ENCODE peak calls at places on chromosomes 7 and 10, in ten cellular contexts. L is heart left ventricle, Q is H9, K is RWPE1, O is left lung, R is foreskin keratinocyte, Z is mesendoderm, U is astrocyte, Y is brain microvascular endothelial cell, X is endodermal cell. B is an unnamed sample.

GRCh38 chr10:45000138-45000763 is 472 bp upstream of the ZNF22 start:
- DNase-seq in L (peak), Q (no peak), K (no peak), O (no peak), R (no peak), Z (peak), U (peak), Y (peak), X (peak), B (no peak)

GRCh38 chr7:7554021-7554432 is 12.7 kb upstream of the MIOS start:
- DNase-seq in L (no peak), Q (no peak), K (no peak), O (no peak), R (peak), Z (no peak), U (peak), Y (peak), X (no peak), B (no peak)

GRCh38 chr7:7662527-7662926 is 22.0 kb downstream of the UMAD1 start:
- DNase-seq in L (no peak), Q (peak), K (no peak), O (no peak), R (no peak), Z (peak), U (no peak), Y (peak), X (peak), B (no peak)

GRCh38 chr10:118692911-118693310 is 61.9 kb downstream of the CACUL1 start:
- DNase-seq in L (no peak), Q (no peak), K (peak), O (no peak), R (peak), Z (no peak), U (peak), Y (peak), X (no peak), B (no peak)

GRCh38 chr7:74193913-74194312 is 15.9 kb upstream of the LAT2 start:
- DNase-seq in L (no peak), Q (no peak), K (no peak), O (no peak), R (no peak), Z (no peak), U (no peak), Y (no peak), X (no peak), B (peak)

GRCh38 chr7:150514748-150515222 is at the start of gene GIMAP7:
- DNase-seq in L (peak), Q (no peak), K (no peak), O (no peak), R (no peak), Z (no peak), U (no peak), Y (no peak), X (no peak), B (no peak)

GRCh38 chr7:73865738-73866445 is 4.9 kb downstream of the TMEM270 start:
- DNase-seq in L (no peak), Q (peak), K (peak), O (peak), R (no peak), Z (peak), U (peak), Y (peak), X (peak), B (no peak)

GRCh38 chr7:16189026-16189715 is 232.2 kb downstream of the CRPPA start:
- DNase-seq in L (no peak), Q (no peak), K (no peak), O (no peak), R (peak), Z (no peak), U (peak), Y (no peak), X (no peak), B (no peak)

GRCh38 chr7:11427686-11428273 is 404.2 kb downstream of the THSD7A start:
- DNase-seq in L (no peak), Q (no peak), K (peak), O (no peak), R (peak), Z (peak), U (peak), Y (peak), X (no peak), B (no peak)

GRCh38 chr10:95391570-95392249 is 100.9 kb upstream of the PDLIM1 start:
- DNase-seq in L (no peak), Q (peak), K (peak), O (no peak), R (peak), Z (peak), U (peak), Y (peak), X (peak), B (no peak)

GRCh38 chr7:21383217-21383832 is 44.6 kb upstream of the SP4 start:
- DNase-seq in L (no peak), Q (no peak), K (no peak), O (no peak), R (no peak), Z (peak), U (peak), Y (no peak), X (no peak), B (no peak)

GRCh38 chr7:27634892-27635538 is 27.7 kb downstream of the HIBADH start:
- DNase-seq in L (no peak), Q (no peak), K (no peak), O (no peak), R (no peak), Z (no peak), U (no peak), Y (no peak), X (no peak), B (no peak)

GRCh38 chr10:9762966-9763656 is 1254.6 kb upstream of the CELF2 start:
- DNase-seq in L (no peak), Q (no peak), K (peak), O (no peak), R (peak), Z (no peak), U (peak), Y (peak), X (no peak), B (no peak)

GRCh38 chr10:126372359-126372758 is 15.9 kb downstream of the ADAM12 start:
- DNase-seq in L (no peak), Q (no peak), K (no peak), O (no peak), R (no peak), Z (no peak), U (no peak), Y (no peak), X (no peak), B (no peak)

GRCh38 chr10:6464862-6465430 is 115.1 kb downstream of the PRKCQ start:
- DNase-seq in L (no peak), Q (no peak), K (no peak), O (no peak), R (no peak), Z (no peak), U (no peak), Y (no peak), X (peak), B (no peak)

GRCh38 chr10:13382759-13383753 is 35.0 kb upstream of the SEPHS1 start:
- DNase-seq in L (no peak), Q (peak), K (peak), O (peak), R (peak), Z (no peak), U (no peak), Y (no peak), X (peak), B (peak)

GRCh38 chr10:3467052-3467906 is 294.7 kb upstream of the PITRM1 start:
- DNase-seq in L (peak), Q (peak), K (peak), O (peak), R (peak), Z (peak), U (peak), Y (peak), X (peak), B (peak)

GRCh38 chr10:23702977-23703414 is 264.1 kb downstream of the OTUD1 start:
- DNase-seq in L (peak), Q (peak), K (peak), O (no peak), R (peak), Z (peak), U (peak), Y (peak), X (peak), B (no peak)

GRCh38 chr7:50733552-50733951 is 49.1 kb downstream of the GRB10 start:
- DNase-seq in L (no peak), Q (no peak), K (peak), O (no peak), R (peak), Z (peak), U (peak), Y (peak), X (no peak), B (no peak)

GRCh38 chr7:23468721-23469149 is 1.6 kb downstream of the IGF2BP3 start:
- DNase-seq in L (no peak), Q (no peak), K (no peak), O (no peak), R (no peak), Z (peak), U (no peak), Y (no peak), X (peak), B (no peak)

GRCh38 chr7:158829021-158829341 is 328 bp downstream of the ESYT2 start:
- DNase-seq in L (peak), Q (peak), K (peak), O (no peak), R (peak), Z (peak), U (peak), Y (no peak), X (peak), B (no peak)

GRCh38 chr7:139738101-139738489 is 39.7 kb downstream of the HIPK2 start:
- DNase-seq in L (no peak), Q (no peak), K (no peak), O (no peak), R (no peak), Z (no peak), U (no peak), Y (peak), X (peak), B (no peak)

GRCh38 chr7:108234981-108235450 is 104.9 kb upstream of the LAMB4 start:
- DNase-seq in L (no peak), Q (no peak), K (no peak), O (no peak), R (peak), Z (peak), U (no peak), Y (no peak), X (no peak), B (no peak)

GRCh38 chr10:8416192-8416701 is 361.8 kb downstream of the GATA3 start:
- DNase-seq in L (no peak), Q (no peak), K (no peak), O (no peak), R (no peak), Z (no peak), U (peak), Y (no peak), X (no peak), B (no peak)

GRCh38 chr10:58322072-58322834 is 12.6 kb upstream of the UBE2D1 start:
- DNase-seq in L (no peak), Q (no peak), K (no peak), O (no peak), R (no peak), Z (no peak), U (peak), Y (peak), X (no peak), B (no peak)

GRCh38 chr7:90897961-90898469 is 301.9 kb downstream of the CDK14 start:
- DNase-seq in L (no peak), Q (no peak), K (no peak), O (no peak), R (no peak), Z (no peak), U (no peak), Y (no peak), X (no peak), B (no peak)

GRCh38 chr7:29190349-29191045 is 4.1 kb upstream of the CHN2 start:
- DNase-seq in L (no peak), Q (no peak), K (no peak), O (no peak), R (no peak), Z (peak), U (no peak), Y (no peak), X (no peak), B (no peak)

DNA sequence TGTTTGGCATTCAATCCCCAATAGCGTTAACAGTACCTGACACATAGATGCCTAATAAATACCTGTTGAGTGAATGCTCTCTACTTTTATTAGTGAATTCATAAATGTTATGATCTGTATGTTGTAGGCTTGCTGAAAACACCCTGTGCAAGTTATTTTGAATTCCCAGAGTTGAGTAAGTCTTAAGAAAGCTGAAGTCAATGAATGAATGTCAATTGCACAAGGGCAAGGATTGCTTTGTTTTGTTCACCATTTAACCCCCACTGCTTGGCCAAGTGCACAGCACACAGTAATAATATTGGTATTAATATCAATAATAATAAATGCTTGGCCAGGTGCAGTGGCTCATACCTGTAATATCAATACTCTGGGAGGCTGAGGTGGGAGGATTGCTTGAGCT is 10.2 kb downstream of the CPA1 start:
- DNase-seq in L (no peak), Q (no peak), K (no peak), O (no peak), R (no peak), Z (no peak), U (no peak), Y (no peak), X (no peak), B (no peak)
- H3K27ac ChIP-seq in L (no peak), Q (no peak), K (no peak), O (no peak), R (no peak), Z (no peak), U (no peak), Y (no peak), X (no peak), B (no peak)

GRCh38 chr7:47255441-47255840 is 326.5 kb downstream of the TNS3 start:
- DNase-seq in L (no peak), Q (no peak), K (no peak), O (no peak), R (no peak), Z (no peak), U (no peak), Y (no peak), X (no peak), B (no peak)

GRCh38 chr7:47253650-47254080 is 328.2 kb downstream of the TNS3 start:
- DNase-seq in L (peak), Q (peak), K (peak), O (no peak), R (peak), Z (peak), U (peak), Y (peak), X (peak), B (no peak)

GRCh38 chr7:47255007-47255406 is 326.9 kb downstream of the TNS3 start:
- DNase-seq in L (no peak), Q (no peak), K (no peak), O (no peak), R (no peak), Z (no peak), U (no peak), Y (no peak), X (no peak), B (no peak)

GRCh38 chr7:47252706-47253105 is 329.2 kb downstream of the TNS3 start:
- DNase-seq in L (no peak), Q (no peak), K (no peak), O (no peak), R (no peak), Z (no peak), U (no peak), Y (no peak), X (no peak), B (no peak)

GRCh38 chr7:47254081-47255006 is 327.6 kb downstream of the TNS3 start:
- DNase-seq in L (peak), Q (peak), K (peak), O (peak), R (peak), Z (peak), U (no peak), Y (peak), X (peak), B (no peak)
- H3K27ac ChIP-seq in L (peak), Q (no peak), K (peak), O (peak), R (no peak), Z (no peak), U (peak), Y (peak), X (no peak), B (peak)

DNA sequence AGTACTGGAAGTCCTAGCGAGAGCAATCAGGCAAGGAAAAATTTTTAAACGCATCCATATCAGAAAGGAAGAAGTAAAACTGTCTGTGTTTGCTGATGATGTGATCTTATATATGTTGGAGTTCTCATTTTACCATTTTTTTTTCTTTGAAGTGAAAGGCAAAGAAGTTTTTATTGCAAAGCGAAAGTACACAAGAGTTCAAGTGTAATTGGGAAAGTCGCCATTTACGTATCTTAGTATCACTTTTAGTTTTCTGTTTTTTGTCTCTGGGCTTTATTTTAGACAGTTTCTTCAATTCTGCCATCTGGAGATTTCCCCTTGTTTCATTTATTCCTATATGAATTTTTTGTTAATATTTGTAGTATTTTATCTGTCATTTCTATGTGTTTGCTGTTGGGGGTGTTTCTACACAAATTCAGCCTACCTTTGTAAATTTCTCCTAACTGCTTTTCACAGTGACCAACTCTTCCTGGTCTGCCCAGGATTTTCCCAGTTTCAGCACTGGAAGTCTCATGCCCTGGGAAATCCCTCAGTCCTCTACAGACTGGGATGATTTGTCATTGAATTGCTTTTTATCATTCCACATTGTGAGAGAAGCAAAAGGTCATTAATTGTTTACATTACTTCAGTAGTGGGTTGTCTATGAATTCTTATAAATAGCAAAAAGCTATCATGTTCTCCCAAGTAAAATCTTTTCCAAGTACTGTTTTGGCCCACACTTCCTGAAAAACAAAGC is 23.2 kb downstream of the BET1 start:
- DNase-seq in L (no peak), Q (no peak), K (no peak), O (no peak), R (no peak), Z (no peak), U (no peak), Y (no peak), X (no peak), B (no peak)
- H3K27ac ChIP-seq in L (no peak), Q (peak), K (no peak), O (no peak), R (no peak), Z (no peak), U (no peak), Y (no peak), X (no peak), B (no peak)

DNA sequence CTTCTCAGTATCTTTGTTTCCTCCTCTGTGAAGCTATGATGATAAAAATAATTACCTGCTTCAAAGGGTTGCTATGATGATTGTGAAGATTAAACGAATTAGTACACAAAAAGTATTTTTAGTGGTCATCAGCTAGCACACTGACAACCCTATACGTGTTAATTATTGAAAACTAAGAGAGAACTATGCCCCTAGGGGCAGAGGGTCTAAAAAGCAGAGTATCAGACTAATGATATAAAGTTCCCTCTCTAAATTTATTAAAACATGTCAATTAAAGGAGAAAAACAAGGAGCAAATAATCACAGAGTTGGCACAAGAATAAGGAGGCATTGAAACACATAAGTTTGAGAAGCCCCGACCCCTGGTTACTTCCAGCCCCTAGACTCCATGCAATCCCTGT is 34.4 kb upstream of the ADD3 start:
- DNase-seq in L (no peak), Q (no peak), K (no peak), O (no peak), R (no peak), Z (no peak), U (no peak), Y (no peak), X (no peak), B (no peak)
- H3K27ac ChIP-seq in L (no peak), Q (no peak), K (no peak), O (no peak), R (no peak), Z (no peak), U (no peak), Y (no peak), X (no peak), B (no peak)

GRCh38 chr10:86658261-86658741 is 4.0 kb downstream of the OPN4 start:
- DNase-seq in L (peak), Q (no peak), K (no peak), O (peak), R (no peak), Z (no peak), U (no peak), Y (no peak), X (peak), B (peak)
- H3K27ac ChIP-seq in L (no peak), Q (no peak), K (no peak), O (no peak), R (no peak), Z (no peak), U (no peak), Y (no peak), X (no peak), B (no peak)

DNA sequence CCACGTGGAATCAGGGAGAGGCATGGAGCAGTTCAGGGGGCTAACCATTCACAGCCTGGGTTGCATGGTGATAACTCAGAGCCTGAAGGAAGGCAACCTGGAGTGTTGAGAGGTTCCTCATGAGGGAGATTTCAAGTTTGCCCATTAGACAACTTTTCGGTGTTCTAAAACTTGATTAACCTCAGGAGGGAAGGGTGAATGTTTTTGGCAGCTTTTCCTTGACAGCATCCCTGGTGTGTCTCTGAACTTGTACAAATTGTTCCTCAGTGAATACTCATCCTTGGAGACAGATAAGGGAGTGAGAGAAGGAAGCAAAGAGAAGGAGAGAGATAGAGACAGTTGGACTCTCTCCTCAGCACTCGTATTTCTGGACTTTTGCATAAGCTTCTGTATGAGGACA is at the start of gene OR9A4:
- DNase-seq in L (no peak), Q (no peak), K (no peak), O (no peak), R (no peak), Z (no peak), U (no peak), Y (no peak), X (no peak), B (no peak)
- H3K27ac ChIP-seq in L (no peak), Q (no peak), K (no peak), O (no peak), R (no peak), Z (no peak), U (no peak), Y (no peak), X (no peak), B (no peak)

GRCh38 chr10:130864951-130865350 is 446.6 kb downstream of the TCERG1L start:
- DNase-seq in L (no peak), Q (no peak), K (no peak), O (no peak), R (no peak), Z (no peak), U (no peak), Y (no peak), X (no peak), B (no peak)
- H3K27ac ChIP-seq in L (no peak), Q (no peak), K (no peak), O (no peak), R (no peak), Z (no peak), U (no peak), Y (no peak), X (no peak), B (no peak)

GRCh38 chr7:30914611-30915601 is 3.3 kb downstream of the AQP1 start:
- DNase-seq in L (no peak), Q (no peak), K (peak), O (peak), R (peak), Z (peak), U (peak), Y (peak), X (peak), B (no peak)

GRCh38 chr7:30912454-30912985 is 867 bp downstream of the AQP1 start:
- DNase-seq in L (no peak), Q (no peak), K (no peak), O (peak), R (no peak), Z (no peak), U (no peak), Y (no peak), X (peak), B (no peak)

GRCh38 chr7:30912986-30913671 is 1.5 kb downstream of the AQP1 start:
- DNase-seq in L (no peak), Q (no peak), K (no peak), O (peak), R (no peak), Z (no peak), U (no peak), Y (no peak), X (peak), B (no peak)

GRCh38 chr7:30915751-30916150 is 4.1 kb downstream of the AQP1 start:
- DNase-seq in L (no peak), Q (no peak), K (no peak), O (peak), R (no peak), Z (no peak), U (no peak), Y (no peak), X (no peak), B (no peak)

GRCh38 chr7:30913821-30914515 is 2.3 kb downstream of the AQP1 start:
- DNase-seq in L (no peak), Q (no peak), K (no peak), O (peak), R (no peak), Z (no peak), U (no peak), Y (no peak), X (peak), B (no peak)
- H3K27ac ChIP-seq in L (peak), Q (no peak), K (peak), O (peak), R (no peak), Z (no peak), U (no peak), Y (no peak), X (no peak), B (no peak)